ENCODE peak calls at places on chromosomes 11 and 22, in ten cellular contexts. One of them, this sample, is unnamed.

GRCh38 chr11:113778111-113778910 is 1.3 kb upstream of the CLDN25 start:
- DNase-seq in endothelial cell: no peak
- DNase-seq in GM23338: no peak
- DNase-seq in stimulated activated CD4-positive, alpha-beta T cell treated with anti-CD3 and anti-CD28 coated beads, Interleukin-4, amount 100 ng/mL, for 4 hours: no peak
- DNase-seq in activated naive CD4-positive, alpha-beta T cell: no peak
- DNase-seq in AG09309: no peak
- DNase-seq in AG10803: peak
- DNase-seq in NCI-H2081: peak
- DNase-seq in SHP77 treated with DMSO at 0.1 percent for 48 hours: peak
- DNase-seq in AG09319: no peak
- DNase-seq in this sample: no peak

GRCh38 chr22:49015459-49015858 is 812.2 kb downstream of the BRD1 start:
- DNase-seq in AG10803: no peak
- DNase-seq in activated naive CD4-positive, alpha-beta T cell: no peak
- DNase-seq in NCI-H2081: no peak
- DNase-seq in AG09319: no peak
- DNase-seq in SHP77 treated with DMSO at 0.1 percent for 48 hours: no peak
- DNase-seq in GM23338: no peak
- DNase-seq in stimulated activated CD4-positive, alpha-beta T cell treated with anti-CD3 and anti-CD28 coated beads, Interleukin-4, amount 100 ng/mL, for 4 hours: no peak
- DNase-seq in AG09309: no peak
- DNase-seq in endothelial cell: no peak
- DNase-seq in this sample: no peak

GRCh38 chr11:67027943-67028542 is 5.1 kb downstream of the SYT12 start:
- DNase-seq in endothelial cell: no peak
- DNase-seq in AG09319: no peak
- DNase-seq in AG10803: no peak
- DNase-seq in activated naive CD4-positive, alpha-beta T cell: no peak
- DNase-seq in SHP77 treated with DMSO at 0.1 percent for 48 hours: no peak
- DNase-seq in NCI-H2081: no peak
- DNase-seq in AG09309: no peak
- DNase-seq in GM23338: no peak
- DNase-seq in stimulated activated CD4-positive, alpha-beta T cell treated with anti-CD3 and anti-CD28 coated beads, Interleukin-4, amount 100 ng/mL, for 4 hours: no peak
- DNase-seq in this sample: no peak

GRCh38 chr11:12159351-12160099 is 49.1 kb downstream of the MICAL2 start:
- DNase-seq in endothelial cell: no peak
- DNase-seq in SHP77 treated with DMSO at 0.1 percent for 48 hours: no peak
- DNase-seq in activated naive CD4-positive, alpha-beta T cell: no peak
- DNase-seq in stimulated activated CD4-positive, alpha-beta T cell treated with anti-CD3 and anti-CD28 coated beads, Interleukin-4, amount 100 ng/mL, for 4 hours: no peak
- DNase-seq in GM23338: no peak
- DNase-seq in AG09319: no peak
- DNase-seq in NCI-H2081: no peak
- DNase-seq in AG10803: peak
- DNase-seq in AG09309: peak
- DNase-seq in this sample: no peak

GRCh38 chr11:133840479-133840941 is 4.8 kb downstream of the SPATA19 start:
- DNase-seq in AG09319: no peak
- DNase-seq in activated naive CD4-positive, alpha-beta T cell: no peak
- DNase-seq in AG09309: no peak
- DNase-seq in SHP77 treated with DMSO at 0.1 percent for 48 hours: no peak
- DNase-seq in endothelial cell: no peak
- DNase-seq in NCI-H2081: no peak
- DNase-seq in stimulated activated CD4-positive, alpha-beta T cell treated with anti-CD3 and anti-CD28 coated beads, Interleukin-4, amount 100 ng/mL, for 4 hours: no peak
- DNase-seq in AG10803: no peak
- DNase-seq in GM23338: no peak
- DNase-seq in this sample: no peak

GRCh38 chr11:1401656-1402221 is 12.0 kb downstream of the BRSK2 start:
- DNase-seq in AG09319: no peak
- DNase-seq in activated naive CD4-positive, alpha-beta T cell: no peak
- DNase-seq in GM23338: peak
- DNase-seq in stimulated activated CD4-positive, alpha-beta T cell treated with anti-CD3 and anti-CD28 coated beads, Interleukin-4, amount 100 ng/mL, for 4 hours: no peak
- DNase-seq in AG10803: peak
- DNase-seq in endothelial cell: peak
- DNase-seq in NCI-H2081: peak
- DNase-seq in SHP77 treated with DMSO at 0.1 percent for 48 hours: no peak
- DNase-seq in AG09309: no peak
- DNase-seq in this sample: peak

GRCh38 chr11:422249-422656 is 7.5 kb upstream of the SIGIRR start:
- DNase-seq in GM23338: no peak
- DNase-seq in AG09319: no peak
- DNase-seq in AG10803: no peak
- DNase-seq in AG09309: no peak
- DNase-seq in NCI-H2081: no peak
- DNase-seq in activated naive CD4-positive, alpha-beta T cell: no peak
- DNase-seq in stimulated activated CD4-positive, alpha-beta T cell treated with anti-CD3 and anti-CD28 coated beads, Interleukin-4, amount 100 ng/mL, for 4 hours: no peak
- DNase-seq in SHP77 treated with DMSO at 0.1 percent for 48 hours: no peak
- DNase-seq in endothelial cell: no peak
- DNase-seq in this sample: no peak

GRCh38 chr11:122843281-122844150 is 5.2 kb downstream of the CRTAM start:
- DNase-seq in endothelial cell: no peak
- DNase-seq in AG09319: no peak
- DNase-seq in activated naive CD4-positive, alpha-beta T cell: no peak
- DNase-seq in AG10803: no peak
- DNase-seq in GM23338: no peak
- DNase-seq in stimulated activated CD4-positive, alpha-beta T cell treated with anti-CD3 and anti-CD28 coated beads, Interleukin-4, amount 100 ng/mL, for 4 hours: peak
- DNase-seq in NCI-H2081: peak
- DNase-seq in SHP77 treated with DMSO at 0.1 percent for 48 hours: no peak
- DNase-seq in AG09309: no peak
- DNase-seq in this sample: no peak

GRCh38 chr11:17498475-17498874 is 21.8 kb upstream of the ABCC8 start:
- DNase-seq in AG09309: no peak
- DNase-seq in AG09319: no peak
- DNase-seq in AG10803: no peak
- DNase-seq in activated naive CD4-positive, alpha-beta T cell: no peak
- DNase-seq in stimulated activated CD4-positive, alpha-beta T cell treated with anti-CD3 and anti-CD28 coated beads, Interleukin-4, amount 100 ng/mL, for 4 hours: no peak
- DNase-seq in GM23338: peak
- DNase-seq in endothelial cell: no peak
- DNase-seq in SHP77 treated with DMSO at 0.1 percent for 48 hours: no peak
- DNase-seq in NCI-H2081: no peak
- DNase-seq in this sample: no peak

GRCh38 chr11:92993004-92993403 is 23.6 kb downstream of the MTNR1B start:
- DNase-seq in endothelial cell: no peak
- DNase-seq in AG09319: no peak
- DNase-seq in SHP77 treated with DMSO at 0.1 percent for 48 hours: no peak
- DNase-seq in activated naive CD4-positive, alpha-beta T cell: no peak
- DNase-seq in NCI-H2081: no peak
- DNase-seq in AG09309: no peak
- DNase-seq in AG10803: no peak
- DNase-seq in stimulated activated CD4-positive, alpha-beta T cell treated with anti-CD3 and anti-CD28 coated beads, Interleukin-4, amount 100 ng/mL, for 4 hours: no peak
- DNase-seq in GM23338: no peak
- DNase-seq in this sample: no peak

GRCh38 chr11:36131719-36132349 is 157.4 kb downstream of the COMMD9 start:
- DNase-seq in NCI-H2081: no peak
- DNase-seq in endothelial cell: peak
- DNase-seq in AG09319: peak
- DNase-seq in SHP77 treated with DMSO at 0.1 percent for 48 hours: no peak
- DNase-seq in GM23338: peak
- DNase-seq in stimulated activated CD4-positive, alpha-beta T cell treated with anti-CD3 and anti-CD28 coated beads, Interleukin-4, amount 100 ng/mL, for 4 hours: no peak
- DNase-seq in activated naive CD4-positive, alpha-beta T cell: no peak
- DNase-seq in AG09309: no peak
- DNase-seq in AG10803: peak
- DNase-seq in this sample: peak

GRCh38 chr11:75398906-75399305 is 412 bp upstream of the RPS3 start:
- DNase-seq in endothelial cell: no peak
- DNase-seq in AG09309: no peak
- DNase-seq in AG10803: no peak
- DNase-seq in SHP77 treated with DMSO at 0.1 percent for 48 hours: no peak
- DNase-seq in activated naive CD4-positive, alpha-beta T cell: no peak
- DNase-seq in AG09319: no peak
- DNase-seq in GM23338: no peak
- DNase-seq in stimulated activated CD4-positive, alpha-beta T cell treated with anti-CD3 and anti-CD28 coated beads, Interleukin-4, amount 100 ng/mL, for 4 hours: no peak
- DNase-seq in NCI-H2081: no peak
- DNase-seq in this sample: no peak

GRCh38 chr11:33690290-33691050 is 10.2 kb downstream of the C11orf91 start:
- DNase-seq in activated naive CD4-positive, alpha-beta T cell: no peak
- DNase-seq in AG10803: peak
- DNase-seq in GM23338: no peak
- DNase-seq in AG09319: peak
- DNase-seq in stimulated activated CD4-positive, alpha-beta T cell treated with anti-CD3 and anti-CD28 coated beads, Interleukin-4, amount 100 ng/mL, for 4 hours: no peak
- DNase-seq in SHP77 treated with DMSO at 0.1 percent for 48 hours: no peak
- DNase-seq in endothelial cell: no peak
- DNase-seq in AG09309: peak
- DNase-seq in NCI-H2081: no peak
- DNase-seq in this sample: no peak

GRCh38 chr11:61297741-61298140 is 2.6 kb upstream of the VWCE start:
- DNase-seq in AG09309: peak
- DNase-seq in endothelial cell: no peak
- DNase-seq in SHP77 treated with DMSO at 0.1 percent for 48 hours: no peak
- DNase-seq in AG09319: peak
- DNase-seq in AG10803: peak
- DNase-seq in GM23338: no peak
- DNase-seq in stimulated activated CD4-positive, alpha-beta T cell treated with anti-CD3 and anti-CD28 coated beads, Interleukin-4, amount 100 ng/mL, for 4 hours: no peak
- DNase-seq in activated naive CD4-positive, alpha-beta T cell: no peak
- DNase-seq in NCI-H2081: no peak
- DNase-seq in this sample: no peak

GRCh38 chr11:4551346-4551979 is 6.5 kb downstream of the OR52M1 start:
- DNase-seq in AG10803: no peak
- DNase-seq in AG09319: no peak
- DNase-seq in NCI-H2081: no peak
- DNase-seq in endothelial cell: no peak
- DNase-seq in activated naive CD4-positive, alpha-beta T cell: no peak
- DNase-seq in SHP77 treated with DMSO at 0.1 percent for 48 hours: no peak
- DNase-seq in GM23338: peak
- DNase-seq in stimulated activated CD4-positive, alpha-beta T cell treated with anti-CD3 and anti-CD28 coated beads, Interleukin-4, amount 100 ng/mL, for 4 hours: no peak
- DNase-seq in AG09309: no peak
- DNase-seq in this sample: no peak

GRCh38 chr11:94849836-94850235 is 81.7 kb downstream of the AMOTL1 start:
- DNase-seq in AG09319: peak
- DNase-seq in GM23338: no peak
- DNase-seq in AG09309: no peak
- DNase-seq in NCI-H2081: no peak
- DNase-seq in endothelial cell: no peak
- DNase-seq in stimulated activated CD4-positive, alpha-beta T cell treated with anti-CD3 and anti-CD28 coated beads, Interleukin-4, amount 100 ng/mL, for 4 hours: no peak
- DNase-seq in AG10803: peak
- DNase-seq in activated naive CD4-positive, alpha-beta T cell: no peak
- DNase-seq in SHP77 treated with DMSO at 0.1 percent for 48 hours: no peak
- DNase-seq in this sample: no peak

GRCh38 chr22:22880645-22881044 is 7.0 kb upstream of the IGLL5 start:
- DNase-seq in SHP77 treated with DMSO at 0.1 percent for 48 hours: no peak
- DNase-seq in GM23338: no peak
- DNase-seq in AG09319: no peak
- DNase-seq in AG10803: no peak
- DNase-seq in AG09309: no peak
- DNase-seq in NCI-H2081: no peak
- DNase-seq in stimulated activated CD4-positive, alpha-beta T cell treated with anti-CD3 and anti-CD28 coated beads, Interleukin-4, amount 100 ng/mL, for 4 hours: no peak
- DNase-seq in activated naive CD4-positive, alpha-beta T cell: no peak
- DNase-seq in endothelial cell: no peak
- DNase-seq in this sample: no peak

GRCh38 chr11:111846063-111846462 is 25.3 kb downstream of the ALG9 start:
- DNase-seq in stimulated activated CD4-positive, alpha-beta T cell treated with anti-CD3 and anti-CD28 coated beads, Interleukin-4, amount 100 ng/mL, for 4 hours: no peak
- DNase-seq in AG09319: no peak
- DNase-seq in NCI-H2081: no peak
- DNase-seq in AG10803: peak
- DNase-seq in AG09309: no peak
- DNase-seq in GM23338: no peak
- DNase-seq in activated naive CD4-positive, alpha-beta T cell: no peak
- DNase-seq in endothelial cell: no peak
- DNase-seq in SHP77 treated with DMSO at 0.1 percent for 48 hours: no peak
- DNase-seq in this sample: no peak

GRCh38 chr11:62708423-62709261 is 1.2 kb downstream of the GNG3 start:
- DNase-seq in GM23338: peak
- DNase-seq in endothelial cell: peak
- DNase-seq in AG09319: no peak
- DNase-seq in stimulated activated CD4-positive, alpha-beta T cell treated with anti-CD3 and anti-CD28 coated beads, Interleukin-4, amount 100 ng/mL, for 4 hours: peak
- DNase-seq in AG09309: no peak
- DNase-seq in NCI-H2081: peak
- DNase-seq in activated naive CD4-positive, alpha-beta T cell: no peak
- DNase-seq in SHP77 treated with DMSO at 0.1 percent for 48 hours: no peak
- DNase-seq in AG10803: no peak
- DNase-seq in this sample: peak

GRCh38 chr11:61489833-61490585 is 18.5 kb upstream of the LRRC10B start:
- DNase-seq in NCI-H2081: no peak
- DNase-seq in AG09319: no peak
- DNase-seq in activated naive CD4-positive, alpha-beta T cell: no peak
- DNase-seq in AG10803: peak
- DNase-seq in SHP77 treated with DMSO at 0.1 percent for 48 hours: peak
- DNase-seq in stimulated activated CD4-positive, alpha-beta T cell treated with anti-CD3 and anti-CD28 coated beads, Interleukin-4, amount 100 ng/mL, for 4 hours: no peak
- DNase-seq in endothelial cell: no peak
- DNase-seq in AG09309: no peak
- DNase-seq in GM23338: peak
- DNase-seq in this sample: no peak

GRCh38 chr22:29012923-29013322 is 48.7 kb downstream of the C22orf31 start:
- DNase-seq in NCI-H2081: no peak
- DNase-seq in activated naive CD4-positive, alpha-beta T cell: no peak
- DNase-seq in AG10803: no peak
- DNase-seq in stimulated activated CD4-positive, alpha-beta T cell treated with anti-CD3 and anti-CD28 coated beads, Interleukin-4, amount 100 ng/mL, for 4 hours: no peak
- DNase-seq in AG09319: no peak
- DNase-seq in GM23338: no peak
- DNase-seq in SHP77 treated with DMSO at 0.1 percent for 48 hours: no peak
- DNase-seq in AG09309: no peak
- DNase-seq in endothelial cell: no peak
- DNase-seq in this sample: no peak

GRCh38 chr11:44286268-44286880 is 23.6 kb downstream of the ALX4 start:
- DNase-seq in AG09309: no peak
- DNase-seq in SHP77 treated with DMSO at 0.1 percent for 48 hours: peak
- DNase-seq in stimulated activated CD4-positive, alpha-beta T cell treated with anti-CD3 and anti-CD28 coated beads, Interleukin-4, amount 100 ng/mL, for 4 hours: peak
- DNase-seq in GM23338: peak
- DNase-seq in AG09319: no peak
- DNase-seq in endothelial cell: peak
- DNase-seq in AG10803: peak
- DNase-seq in activated naive CD4-positive, alpha-beta T cell: no peak
- DNase-seq in NCI-H2081: peak
- DNase-seq in this sample: peak

GRCh38 chr22:37282385-37282677 is at the start of gene CYTH4:
- DNase-seq in activated naive CD4-positive, alpha-beta T cell: peak
- DNase-seq in stimulated activated CD4-positive, alpha-beta T cell treated with anti-CD3 and anti-CD28 coated beads, Interleukin-4, amount 100 ng/mL, for 4 hours: peak
- DNase-seq in AG09309: no peak
- DNase-seq in AG10803: no peak
- DNase-seq in GM23338: no peak
- DNase-seq in NCI-H2081: no peak
- DNase-seq in endothelial cell: no peak
- DNase-seq in SHP77 treated with DMSO at 0.1 percent for 48 hours: no peak
- DNase-seq in AG09319: no peak
- DNase-seq in this sample: no peak

GRCh38 chr11:2530131-2530854 is 85.5 kb downstream of the KCNQ1 start:
- DNase-seq in GM23338: no peak
- DNase-seq in activated naive CD4-positive, alpha-beta T cell: no peak
- DNase-seq in NCI-H2081: no peak
- DNase-seq in SHP77 treated with DMSO at 0.1 percent for 48 hours: no peak
- DNase-seq in AG09309: no peak
- DNase-seq in AG09319: no peak
- DNase-seq in stimulated activated CD4-positive, alpha-beta T cell treated with anti-CD3 and anti-CD28 coated beads, Interleukin-4, amount 100 ng/mL, for 4 hours: no peak
- DNase-seq in endothelial cell: no peak
- DNase-seq in AG10803: no peak
- DNase-seq in this sample: no peak

GRCh38 chr11:127651175-127651887 is 650.8 kb upstream of the KIRREL3 start:
- DNase-seq in stimulated activated CD4-positive, alpha-beta T cell treated with anti-CD3 and anti-CD28 coated beads, Interleukin-4, amount 100 ng/mL, for 4 hours: no peak
- DNase-seq in AG10803: peak
- DNase-seq in GM23338: no peak
- DNase-seq in activated naive CD4-positive, alpha-beta T cell: no peak
- DNase-seq in SHP77 treated with DMSO at 0.1 percent for 48 hours: no peak
- DNase-seq in endothelial cell: no peak
- DNase-seq in AG09309: no peak
- DNase-seq in NCI-H2081: no peak
- DNase-seq in AG09319: no peak
- DNase-seq in this sample: no peak

GRCh38 chr11:58830693-58831301 is 13.7 kb downstream of the GLYATL2 start:
- DNase-seq in AG10803: no peak
- DNase-seq in AG09319: no peak
- DNase-seq in GM23338: no peak
- DNase-seq in AG09309: no peak
- DNase-seq in SHP77 treated with DMSO at 0.1 percent for 48 hours: no peak
- DNase-seq in stimulated activated CD4-positive, alpha-beta T cell treated with anti-CD3 and anti-CD28 coated beads, Interleukin-4, amount 100 ng/mL, for 4 hours: no peak
- DNase-seq in activated naive CD4-positive, alpha-beta T cell: no peak
- DNase-seq in NCI-H2081: no peak
- DNase-seq in endothelial cell: no peak
- DNase-seq in this sample: no peak

GRCh38 chr11:70633610-70634009 is 235.3 kb downstream of the CTTN start:
- DNase-seq in AG09309: no peak
- DNase-seq in activated naive CD4-positive, alpha-beta T cell: no peak
- DNase-seq in GM23338: no peak
- DNase-seq in AG09319: no peak
- DNase-seq in SHP77 treated with DMSO at 0.1 percent for 48 hours: no peak
- DNase-seq in NCI-H2081: no peak
- DNase-seq in stimulated activated CD4-positive, alpha-beta T cell treated with anti-CD3 and anti-CD28 coated beads, Interleukin-4, amount 100 ng/mL, for 4 hours: no peak
- DNase-seq in endothelial cell: no peak
- DNase-seq in AG10803: no peak
- DNase-seq in this sample: no peak

GRCh38 chr11:66491315-66491935 is 11.2 kb downstream of the DPP3 start:
- DNase-seq in GM23338: peak
- DNase-seq in AG09319: no peak
- DNase-seq in AG10803: no peak
- DNase-seq in activated naive CD4-positive, alpha-beta T cell: no peak
- DNase-seq in endothelial cell: peak
- DNase-seq in AG09309: no peak
- DNase-seq in stimulated activated CD4-positive, alpha-beta T cell treated with anti-CD3 and anti-CD28 coated beads, Interleukin-4, amount 100 ng/mL, for 4 hours: no peak
- DNase-seq in NCI-H2081: no peak
- DNase-seq in SHP77 treated with DMSO at 0.1 percent for 48 hours: no peak
- DNase-seq in this sample: no peak